ENCODE peak calls at places on chromosomes 11 and 22, in seven cellular contexts. M, R, L, J, H, C and T are unnamed samples. For H3K9me3, the result is how much of the 10 kb centered on the place peaks cover.

GRCh38 chr22:34804588-34804987 is 261.4 kb upstream of the ISX start:
- DNase-seq in L (no peak), M (no peak), C (no peak), J (no peak), R (no peak), H (no peak), T (no peak)

GRCh38 chr11:9982796-9983579 is 311.0 kb downstream of the SBF2 start:
- DNase-seq in R (no peak), H (no peak), J (peak), M (peak), C (no peak), L (no peak), T (no peak)

GRCh38 chr11:95299078-95299611 is 68.1 kb upstream of the SESN3 start:
- DNase-seq in L (no peak), C (no peak), H (no peak), R (no peak), J (peak), M (no peak), T (no peak)

GRCh38 chr11:117859061-117859460 is 17.4 kb downstream of the FXYD6 start:
- DNase-seq in J (no peak), H (no peak), R (no peak), L (no peak), C (no peak), M (peak), T (no peak)

GRCh38 chr22:29890760-29891159 is 7.8 kb downstream of the MTMR3 start:
- DNase-seq in M (no peak), J (no peak), C (no peak), H (no peak), L (no peak), R (no peak), T (no peak)

GRCh38 chr11:45431301-45432018 is 145.3 kb upstream of the SYT13 start:
- DNase-seq in J (no peak), H (no peak), R (no peak), L (no peak), M (no peak), C (no peak), T (no peak)

GRCh38 chr22:37742374-37743092 is 45.7 kb downstream of the TRIOBP start:
- DNase-seq in H (no peak), M (peak), C (no peak), L (peak), R (no peak), J (peak), T (peak)

GRCh38 chr11:60872124-60872951 is 5.0 kb downstream of the ZP1 start:
- DNase-seq in R (no peak), J (peak), H (no peak), L (peak), M (peak), C (no peak), T (no peak)

GRCh38 chr22:42928969-42929837 is 72.1 kb upstream of the ARFGAP3 start:
- DNase-seq in L (peak), M (no peak), H (no peak), R (no peak), J (no peak), C (no peak), T (no peak)

GRCh38 chr11:72770799-72771198 is 18.6 kb upstream of the ARAP1 start:
- DNase-seq in L (no peak), M (no peak), H (no peak), R (no peak), C (no peak), J (no peak), T (no peak)

GRCh38 chr11:69158301-69159152 is 2.8 kb downstream of the SMIM38 start:
- DNase-seq in J (no peak), L (no peak), H (no peak), R (no peak), C (no peak), M (no peak), T (no peak)

GRCh38 chr11:6480299-6480914 is 724 bp downstream of the ARFIP2 start:
- DNase-seq in R (no peak), L (no peak), C (no peak), J (no peak), H (no peak), M (peak), T (no peak)

GRCh38 chr11:129705341-129705740 is 110.3 kb upstream of the TMEM45B start:
- DNase-seq in M (peak), L (no peak), R (no peak), H (no peak), C (no peak), J (no peak), T (no peak)

GRCh38 chr11:118916842-118917388 is 8.8 kb downstream of the BCL9L start:
- DNase-seq in H (no peak), R (no peak), C (no peak), J (peak), L (peak), M (no peak), T (no peak)

GRCh38 chr11:35994421-35994820 is 50.6 kb downstream of the LDLRAD3 start:
- DNase-seq in R (no peak), M (no peak), C (no peak), H (no peak), J (no peak), L (no peak), T (no peak)

GRCh38 chr11:723120-723883 is 17.3 kb downstream of the EPS8L2 start:
- DNase-seq in C (peak), L (no peak), R (no peak), H (no peak), J (peak), M (no peak), T (no peak)

GRCh38 chr11:73962097-73962705 is 11.4 kb downstream of the DNAJB13 start:
- DNase-seq in H (no peak), R (no peak), C (no peak), J (no peak), L (no peak), M (no peak), T (no peak)

GRCh38 chr11:47179655-47179991 is 2.9 kb upstream of the ARFGAP2 start:
- DNase-seq in R (no peak), L (peak), J (peak), C (peak), M (peak), H (no peak), T (no peak)

GRCh38 chr11:29119691-29120328 is 897.0 kb downstream of the KCNA4 start:
- DNase-seq in M (no peak), C (no peak), L (no peak), H (peak), R (no peak), J (peak), T (peak)

GRCh38 chr11:8354622-8355417 is 91.1 kb upstream of the LMO1 start:
- DNase-seq in R (no peak), L (no peak), C (no peak), J (no peak), M (no peak), H (no peak), T (no peak)

GRCh38 chr11:134139303-134139872 is 70.5 kb downstream of the JAM3 start:
- DNase-seq in L (no peak), H (no peak), C (no peak), J (no peak), M (no peak), R (no peak), T (no peak)

GRCh38 chr11:64093233-64094039 is 57.7 kb downstream of the FLRT1 start:
- DNase-seq in M (no peak), C (no peak), R (no peak), H (no peak), L (no peak), J (no peak), T (no peak)

GRCh38 chr22:48424201-48424627 is 1403.5 kb downstream of the BRD1 start:
- DNase-seq in J (no peak), R (no peak), L (no peak), H (no peak), M (no peak), C (no peak), T (no peak)
- H3K27ac ChIP-seq in J (no peak), R (no peak), L (no peak), H (no peak), M (no peak), C (no peak), T (no peak)

GRCh38 chr11:70689764-70690163 is 291.4 kb downstream of the CTTN start:
- DNase-seq in J (no peak), C (no peak), R (no peak), L (no peak), H (no peak), M (no peak), T (no peak)
- H3K9me3 ChIP-seq in J (under half), C (under half), R (under half), L (under half), H (under half), M (under half), T (under half)

GRCh38 chr22:20027966-20028854 is 7.3 kb downstream of the TANGO2 start:
- DNase-seq in J (peak), R (no peak), H (no peak), L (no peak), M (no peak), C (no peak), T (no peak)
- H3K27ac ChIP-seq in J (no peak), R (no peak), H (no peak), L (no peak), M (no peak), C (no peak), T (no peak)

GRCh38 chr11:70579376-70579955 is 181.1 kb downstream of the CTTN start:
- DNase-seq in H (no peak), R (no peak), J (no peak), C (no peak), L (no peak), M (no peak), T (no peak)

GRCh38 chr11:70578371-70578770 is 180.0 kb downstream of the CTTN start:
- DNase-seq in M (no peak), R (no peak), C (no peak), H (no peak), J (no peak), L (no peak), T (no peak)

GRCh38 chr11:70581991-70582885 is 183.9 kb downstream of the CTTN start:
- DNase-seq in H (no peak), C (no peak), J (no peak), L (no peak), R (no peak), M (no peak), T (no peak)

GRCh38 chr11:70578831-70579230 is 180.5 kb downstream of the CTTN start:
- DNase-seq in M (no peak), J (no peak), C (no peak), H (no peak), R (no peak), L (no peak), T (no peak)

DNA sequence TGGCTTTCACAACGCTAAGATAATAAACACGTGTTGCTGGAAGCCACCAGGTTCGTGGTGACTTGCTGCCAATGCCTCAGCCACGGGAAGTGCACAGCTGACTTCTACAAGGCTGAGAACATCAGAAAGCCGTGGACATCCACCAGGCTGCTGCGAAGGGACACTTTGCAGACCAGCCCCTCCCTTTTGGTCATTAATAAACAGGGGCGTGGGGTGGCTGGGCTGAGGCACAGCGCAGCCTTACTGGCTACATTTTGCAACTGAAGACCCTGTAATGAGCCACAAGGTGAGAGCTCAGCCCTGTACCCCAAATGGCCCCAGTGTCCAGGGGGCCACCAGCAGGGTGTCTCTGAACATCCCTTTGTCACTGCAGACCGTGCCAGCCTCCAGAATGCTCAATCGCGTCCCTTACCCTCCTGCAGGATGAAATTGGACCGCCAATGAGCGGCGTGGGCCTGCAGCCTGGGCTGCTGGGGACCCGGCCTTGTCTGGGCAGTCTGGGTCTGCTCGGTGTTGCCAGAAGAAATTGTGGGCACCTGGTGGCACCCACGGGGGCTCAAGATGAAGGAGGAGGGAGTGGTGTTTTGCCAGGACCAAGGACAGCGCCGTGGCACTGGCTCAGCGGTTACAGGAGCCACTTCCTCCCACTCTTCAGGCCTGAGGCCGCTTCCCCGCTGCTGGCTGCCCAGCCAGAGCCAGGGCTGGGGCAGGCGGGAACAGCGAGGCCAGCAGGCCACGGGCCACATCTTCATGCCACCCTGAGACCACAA is 181.9 kb downstream of the CTTN start:
- DNase-seq in J (no peak), L (no peak), M (no peak), C (no peak), H (no peak), R (no peak), T (no peak)
- H3K9me3 ChIP-seq in J (under half), L (under half), M (under half), C (under half), H (under half), R (under half), T (half or more)

GRCh38 chr22:27726344-27726725 is 75.2 kb downstream of the MN1 start:
- DNase-seq in R (no peak), M (no peak), H (no peak), L (no peak), C (no peak), J (no peak), T (no peak)
- H3K27ac ChIP-seq in R (peak), M (peak), H (no peak), L (peak), C (peak), J (peak), T (no peak)

GRCh38 chr22:25694167-25694907 is 47.7 kb upstream of the MYO18B start:
- DNase-seq in H (no peak), C (no peak), J (no peak), L (no peak), M (no peak), R (no peak), T (no peak)
- H3K9me3 ChIP-seq in H (under half), C (under half), J (under half), L (under half), M (under half), R (under half), T (under half)